ENCODE peak calls at places on chromosomes 5 and 9, in nine cellular contexts. P is ELF-1, J is amniotic stem cell, A is BJ, E is iPS DF 6.9, K is T-cell, Z is tibial nerve, I is GDM1, C is brain microvascular endothelial cell. V is an unnamed sample.

GRCh38 chr5:150298701-150299451 is 3.8 kb downstream of the ARSI start:
- DNase-seq in K (no peak), C (peak; percentile 59), Z (no peak), E (no peak), A (peak; percentile 98), P (peak; percentile 62), I (no peak), J (peak; percentile 92), V (no peak)

GRCh38 chr5:78550891-78551290 is 97.7 kb downstream of the LHFPL2 start:
- DNase-seq in I (no peak), C (no peak), P (no peak), J (no peak), A (no peak), E (no peak), K (no peak), Z (no peak), V (no peak)

GRCh38 chr9:130421802-130422276 is 22.9 kb upstream of the ASS1 start:
- DNase-seq in J (no peak), P (no peak), I (no peak), K (no peak), C (peak; percentile 81), Z (no peak), A (no peak), E (no peak), V (no peak)

GRCh38 chr5:116424258-116424615 is 150.4 kb downstream of the SEMA6A start:
- DNase-seq in E (no peak), A (no peak), J (no peak), K (no peak), C (no peak), P (no peak), I (no peak), Z (no peak), V (no peak)

GRCh38 chr5:119878712-119879111 is 249.4 kb downstream of the FAM170A start:
- DNase-seq in A (no peak), Z (no peak), C (no peak), J (no peak), K (no peak), P (peak; percentile 10), E (peak; percentile 5), I (no peak), V (no peak)

GRCh38 chr5:140362875-140363630 is 3.1 kb downstream of the SLC4A9 start:
- DNase-seq in J (no peak), I (peak; percentile 29), C (peak; percentile 55), P (peak; percentile 90), K (peak; percentile 64), Z (peak; percentile 42), E (peak; percentile 73), A (no peak), V (peak; percentile 81)

GRCh38 chr9:137226338-137227056 is 805 bp upstream of the RNF224 start:
- DNase-seq in J (no peak), P (no peak), E (no peak), K (no peak), Z (no peak), A (no peak), I (no peak), C (no peak), V (no peak)

GRCh38 chr9:79984429-79985067 is 412.8 kb downstream of the TLE4 start:
- DNase-seq in P (no peak), I (no peak), C (no peak), K (no peak), J (no peak), E (no peak), Z (no peak), A (no peak), V (no peak)

GRCh38 chr5:143002459-143003327 is 232.5 kb downstream of the ARHGAP26 start:
- DNase-seq in Z (no peak), C (peak; percentile 89), J (peak; percentile 49), I (peak; percentile 82), K (peak; percentile 51), E (no peak), P (no peak), A (peak; percentile 63), V (no peak)

GRCh38 chr5:65482727-65483473 is 1.2 kb upstream of the ADAMTS6 start:
- DNase-seq in P (peak; percentile 77), Z (no peak), A (no peak), J (peak; percentile 5), K (no peak), I (no peak), C (peak; percentile 60), E (no peak), V (no peak)

GRCh38 chr5:158013939-158014338 is 155.0 kb upstream of the CLINT1 start:
- DNase-seq in P (peak; percentile 71), K (no peak), C (peak; percentile 70), I (no peak), J (no peak), E (peak; percentile 57), A (no peak), Z (no peak), V (peak; percentile 48)

V was measured in ureter.